ENCODE peak calls at places on chromosomes 6 and 20, in five cellular contexts. V, M, A, I and W are unnamed samples.

GRCh38 chr6:110996661-110997060 is 14.8 kb downstream of the RPF2 start:
- DNase-seq in V (no peak), M (no peak), A (no peak), I (no peak), W (no peak)

GRCh38 chr6:17012421-17013225 is 89.2 kb upstream of the STMND1 start:
- DNase-seq in V (no peak), M (peak; percentile 25), A (no peak), I (no peak), W (no peak)

GRCh38 chr6:64890609-64891008 is 816.4 kb downstream of the EYS start:
- DNase-seq in V (no peak), M (no peak), A (no peak), I (no peak), W (no peak)

GRCh38 chr20:38651154-38651553 is 49.5 kb downstream of the ARHGAP40 start:
- DNase-seq in V (no peak), M (no peak), A (no peak), I (no peak), W (no peak)

GRCh38 chr6:3041606-3042005 is 26.7 kb upstream of the RIPK1 start:
- DNase-seq in V (no peak), M (no peak), A (no peak), I (no peak), W (no peak)

GRCh38 chr20:7728373-7728772 is 211.9 kb downstream of the HAO1 start:
- DNase-seq in V (no peak), M (no peak), A (no peak), I (no peak), W (no peak)

GRCh38 chr6:158353851-158354508 is 41.7 kb downstream of the TULP4 start:
- DNase-seq in V (no peak), M (no peak), A (no peak), I (no peak), W (no peak)

GRCh38 chr6:116419069-116419468 is 42.1 kb upstream of the CALHM6 start:
- DNase-seq in V (no peak), M (no peak), A (no peak), I (no peak), W (no peak)

GRCh38 chr6:3906191-3907019 is 57.2 kb downstream of the FAM50B start:
- DNase-seq in V (peak; percentile 94), M (no peak), A (no peak), I (no peak), W (no peak)

GRCh38 chr6:158869010-158869603 is 49.9 kb upstream of the EZR start:
- DNase-seq in V (no peak), M (no peak), A (peak; percentile 53), I (peak; percentile 89), W (no peak)

GRCh38 chr20:2820084-2820895 is 4.1 kb downstream of the TMEM239 start:
- DNase-seq in V (no peak), M (no peak), A (no peak), I (no peak), W (no peak)

GRCh38 chr20:41249781-41250281 is 67.7 kb downstream of the ZHX3 start:
- DNase-seq in V (peak; percentile 55), M (peak; percentile 56), A (no peak), I (no peak), W (no peak)

GRCh38 chr20:44370639-44371218 is 15.2 kb downstream of the HNF4A start:
- DNase-seq in V (peak; percentile 97), M (no peak), A (no peak), I (no peak), W (no peak)

GRCh38 chr6:115750292-115750691 is 310.4 kb downstream of the FRK start:
- DNase-seq in V (no peak), M (no peak), A (no peak), I (no peak), W (no peak)

GRCh38 chr20:61766921-61767610 is 298.6 kb downstream of the TAF4 start:
- DNase-seq in V (no peak), M (no peak), A (no peak), I (no peak), W (no peak)

GRCh38 chr20:25195962-25196700 is 619 bp downstream of the ENTPD6 start:
- DNase-seq in V (peak; percentile 42), M (no peak), A (no peak), I (peak; percentile 28), W (no peak)

GRCh38 chr6:82484737-82485650 is 121.4 kb downstream of the TPBG start:
- DNase-seq in V (no peak), M (no peak), A (no peak), I (no peak), W (no peak)

GRCh38 chr6:129370268-129370916 is 339.6 kb downstream of the ARHGAP18 start:
- DNase-seq in V (peak; percentile 32), M (peak; percentile 5), A (no peak), I (peak; percentile 45), W (peak; percentile 20)

GRCh38 chr6:53647437-53648094 is 18.0 kb downstream of the KLHL31 start:
- DNase-seq in V (no peak), M (no peak), A (no peak), I (no peak), W (peak; percentile 5)

GRCh38 chr6:109271622-109272021 is 110.6 kb downstream of the CD164 start:
- DNase-seq in V (no peak), M (no peak), A (no peak), I (no peak), W (no peak)

GRCh38 chr6:45608252-45608911 is 230.6 kb upstream of the SUPT3H start:
- DNase-seq in V (no peak), M (no peak), A (no peak), I (no peak), W (no peak)

GRCh38 chr6:149014631-149015171 is 267.9 kb downstream of the UST start:
- DNase-seq in V (no peak), M (peak; percentile 80), A (no peak), I (no peak), W (no peak)

GRCh38 chr20:3764659-3765058 is 2.9 kb downstream of the ADISSP start:
- DNase-seq in V (no peak), M (no peak), A (no peak), I (no peak), W (no peak)

GRCh38 chr6:152057832-152058498 is 250.5 kb downstream of the ESR1 start:
- DNase-seq in V (no peak), M (no peak), A (no peak), I (no peak), W (no peak)

GRCh38 chr6:160285541-160286105 is 27.0 kb upstream of the SLC22A2 start:
- DNase-seq in V (no peak), M (no peak), A (no peak), I (no peak), W (no peak)

GRCh38 chr6:116580198-116580597 is 8.9 kb downstream of the RWDD1 start:
- DNase-seq in V (no peak), M (no peak), A (no peak), I (no peak), W (no peak)

GRCh38 chr6:84411060-84411629 is 183.7 kb upstream of the CEP162 start:
- DNase-seq in V (no peak), M (no peak), A (no peak), I (no peak), W (no peak)

GRCh38 chr6:3847521-3847920 is 1.7 kb upstream of the FAM50B start:
- DNase-seq in V (no peak), M (no peak), A (no peak), I (no peak), W (no peak)

GRCh38 chr20:40706977-40707582 is 18.0 kb upstream of the MAFB start:
- DNase-seq in V (peak; percentile 91), M (no peak), A (no peak), I (peak; percentile 33), W (no peak)

GRCh38 chr6:52497652-52498408 is 77.7 kb downstream of the EFHC1 start:
- DNase-seq in V (no peak), M (no peak), A (peak; percentile 95), I (no peak), W (no peak)

GRCh38 chr20:43006651-43007375 is 182.9 kb downstream of the PTPRT start:
- DNase-seq in V (no peak), M (no peak), A (no peak), I (no peak), W (no peak)

GRCh38 chr20:43011491-43011890 is 178.2 kb downstream of the PTPRT start:
- DNase-seq in V (no peak), M (no peak), A (no peak), I (no peak), W (no peak)

GRCh38 chr20:43007525-43007924 is 182.2 kb downstream of the PTPRT start:
- DNase-seq in V (no peak), M (no peak), A (no peak), I (no peak), W (no peak)

DNA sequence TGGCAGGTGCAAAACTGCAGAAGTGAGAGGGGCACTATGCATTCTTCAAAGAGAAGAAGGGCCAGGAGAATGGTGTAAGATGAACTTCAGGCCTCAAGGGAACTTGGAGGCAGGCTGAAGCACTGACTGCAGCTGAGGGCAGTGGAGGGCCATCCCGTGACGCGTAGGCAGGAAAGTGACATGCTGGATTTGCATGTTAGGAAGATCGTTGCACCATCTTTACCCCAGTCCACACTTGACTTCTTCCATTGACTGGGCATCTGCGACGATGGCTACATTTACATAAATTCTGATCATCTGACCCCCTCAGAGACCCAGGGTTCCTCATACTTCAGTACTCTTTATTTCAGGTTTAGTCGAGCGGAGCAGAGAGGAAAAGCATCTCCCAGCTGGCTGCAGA is 180.2 kb downstream of the PTPRT start:
- DNase-seq in V (no peak), M (no peak), A (no peak), I (no peak), W (no peak)
- H3K4me1 ChIP-seq in V (no peaks in the 10 kb centered on the region), M (no peaks in the 10 kb centered on the region), A (no peaks in the 10 kb centered on the region), I (no peaks in the 10 kb centered on the region), W (no peaks in the 10 kb centered on the region)

GRCh38 chr20:22949710-22950109 is 85.4 kb upstream of the SSTR4 start:
- DNase-seq in V (no peak), M (no peak), A (no peak), I (no peak), W (no peak)
- TF ChIP-seq SIN3A in V (no peak), M (no peak), A (no peak), I (no peak), W (no peak)

GRCh38 chr20:57411406-57412283 is 20.4 kb downstream of the RBM38 start:
- DNase-seq in V (no peak), M (no peak), A (no peak), I (no peak), W (no peak)
- H3K4me1 ChIP-seq in V (peaks cover 10% of the 10 kb centered on the region), M (no peaks in the 10 kb centered on the region), A (no peaks in the 10 kb centered on the region), I (peaks cover 5% of the 10 kb centered on the region), W (no peaks in the 10 kb centered on the region)

DNA sequence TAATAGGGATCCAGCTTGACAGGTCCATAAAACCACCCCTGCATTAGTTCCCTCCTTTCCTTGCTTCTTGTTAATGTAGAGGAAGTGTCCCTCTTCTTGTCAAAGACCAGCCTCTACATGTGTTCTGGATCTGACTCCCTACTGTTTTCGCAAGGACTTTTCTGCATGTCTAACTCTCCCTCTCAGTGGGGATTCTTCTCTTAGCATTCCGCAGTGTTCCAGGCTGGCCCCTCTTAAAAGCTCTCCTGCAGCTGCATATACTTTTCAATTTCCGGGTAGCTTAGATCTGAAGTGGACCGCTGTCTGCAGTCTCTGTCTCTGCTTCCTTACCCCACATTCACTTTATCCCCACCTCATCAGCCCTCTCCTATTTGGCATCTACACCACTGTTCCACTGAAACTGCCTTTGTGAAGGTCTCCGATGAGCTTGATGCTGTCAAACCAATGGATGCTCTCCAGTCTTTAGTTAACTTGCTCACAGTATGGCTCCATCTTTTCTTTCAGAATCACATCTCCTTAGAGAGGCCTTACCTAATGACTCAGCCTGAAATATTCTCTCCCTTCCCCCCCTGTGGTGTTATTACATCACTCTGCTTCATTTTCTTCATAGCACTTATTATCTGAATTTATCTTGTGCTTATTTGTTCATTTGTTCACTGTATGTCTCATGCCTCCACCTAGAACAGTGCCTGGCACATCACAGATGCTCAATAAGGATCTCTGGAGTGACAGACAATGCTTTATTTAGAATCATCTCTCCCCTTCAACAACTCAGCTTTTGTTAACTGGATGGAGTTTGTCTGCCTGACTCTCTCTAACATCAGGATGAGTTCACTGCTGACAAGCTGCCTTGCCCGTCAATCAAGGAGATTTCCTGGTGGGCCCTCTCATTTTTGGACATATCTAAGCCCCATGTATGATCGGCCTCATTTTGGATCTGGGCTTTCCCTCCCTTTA is 96.4 kb upstream of the MAN1A1 start:
- DNase-seq in V (no peak), M (no peak), A (no peak), I (no peak), W (no peak)
- TF ChIP-seq SIN3A in V (no peak), M (no peak), A (no peak), I (no peak), W (no peak)